ENCODE peak calls at places on chromosomes 16 and 17, in six cellular contexts. One of them, this sample, is unnamed.

GRCh38 chr16:25279491-25279890 is 21.8 kb upstream of the ZKSCAN2 start:
- DNase-seq in GM04503: no peak
- DNase-seq in PC-9: no peak
- DNase-seq in mammary epithelial cell: peak; percentile 67
- DNase-seq in T-helper 17 cell: no peak
- DNase-seq in hepatocyte: no peak
- DNase-seq in this sample: no peak

GRCh38 chr17:65362826-65363225 is 198.6 kb downstream of the AXIN2 start:
- DNase-seq in GM04503: no peak
- DNase-seq in PC-9: peak; percentile 98
- DNase-seq in mammary epithelial cell: peak; percentile 68
- DNase-seq in T-helper 17 cell: no peak
- DNase-seq in hepatocyte: no peak
- DNase-seq in this sample: no peak

GRCh38 chr17:57387575-57387974 is 131.3 kb downstream of the MSI2 start:
- DNase-seq in GM04503: no peak
- DNase-seq in PC-9: no peak
- DNase-seq in mammary epithelial cell: no peak
- DNase-seq in T-helper 17 cell: no peak
- DNase-seq in hepatocyte: no peak
- DNase-seq in this sample: no peak

GRCh38 chr16:85139888-85140339 is 27.6 kb upstream of the CIBAR2 start:
- DNase-seq in GM04503: no peak
- DNase-seq in PC-9: no peak
- DNase-seq in mammary epithelial cell: no peak
- DNase-seq in T-helper 17 cell: no peak
- DNase-seq in hepatocyte: no peak
- DNase-seq in this sample: no peak

GRCh38 chr17:74199306-74200092 is 4.0 kb upstream of the RPL38 start:
- DNase-seq in GM04503: no peak
- DNase-seq in PC-9: no peak
- DNase-seq in mammary epithelial cell: peak; percentile 20
- DNase-seq in T-helper 17 cell: peak; percentile 55
- DNase-seq in hepatocyte: peak; percentile 82
- DNase-seq in this sample: peak; percentile 74

GRCh38 chr16:25034916-25035315 is 19.7 kb upstream of the ARHGAP17 start:
- DNase-seq in GM04503: no peak
- DNase-seq in PC-9: no peak
- DNase-seq in mammary epithelial cell: no peak
- DNase-seq in T-helper 17 cell: no peak
- DNase-seq in hepatocyte: no peak
- DNase-seq in this sample: no peak

GRCh38 chr17:78933959-78934568 is 8.9 kb upstream of the TIMP2 start:
- DNase-seq in GM04503: peak; percentile 94
- DNase-seq in PC-9: peak; percentile 82
- DNase-seq in mammary epithelial cell: peak; percentile 90
- DNase-seq in T-helper 17 cell: no peak
- DNase-seq in hepatocyte: peak; percentile 93
- DNase-seq in this sample: peak; percentile 42

GRCh38 chr17:47620503-47621245 is 29.0 kb upstream of the KPNB1 start:
- DNase-seq in GM04503: no peak
- DNase-seq in PC-9: peak; percentile 91
- DNase-seq in mammary epithelial cell: peak; percentile 51
- DNase-seq in T-helper 17 cell: no peak
- DNase-seq in hepatocyte: no peak
- DNase-seq in this sample: no peak

GRCh38 chr16:52680993-52681392 is 134.1 kb upstream of the TOX3 start:
- DNase-seq in GM04503: no peak
- DNase-seq in PC-9: no peak
- DNase-seq in mammary epithelial cell: no peak
- DNase-seq in T-helper 17 cell: no peak
- DNase-seq in hepatocyte: no peak
- DNase-seq in this sample: no peak

GRCh38 chr16:13702614-13703013 is 217.3 kb upstream of the ERCC4 start:
- DNase-seq in GM04503: no peak
- DNase-seq in PC-9: no peak
- DNase-seq in mammary epithelial cell: no peak
- DNase-seq in T-helper 17 cell: no peak
- DNase-seq in hepatocyte: no peak
- DNase-seq in this sample: no peak

GRCh38 chr17:29565643-29566472 is 979 bp downstream of the ABHD15 start:
- DNase-seq in GM04503: no peak
- DNase-seq in PC-9: peak; percentile 52
- DNase-seq in mammary epithelial cell: no peak
- DNase-seq in T-helper 17 cell: peak; percentile 44
- DNase-seq in hepatocyte: peak; percentile 58
- DNase-seq in this sample: no peak

GRCh38 chr16:47581114-47581513 is 120.0 kb downstream of the PHKB start:
- DNase-seq in GM04503: no peak
- DNase-seq in PC-9: no peak
- DNase-seq in mammary epithelial cell: no peak
- DNase-seq in T-helper 17 cell: no peak
- DNase-seq in hepatocyte: no peak
- DNase-seq in this sample: no peak

GRCh38 chr17:43766413-43767052 is 7.9 kb upstream of the SOST start:
- DNase-seq in GM04503: no peak
- DNase-seq in PC-9: no peak
- DNase-seq in mammary epithelial cell: no peak
- DNase-seq in T-helper 17 cell: peak; percentile 34
- DNase-seq in hepatocyte: peak; percentile 58
- DNase-seq in this sample: no peak

GRCh38 chr16:57091990-57092785 is at the start of gene CPNE2:
- DNase-seq in GM04503: no peak
- DNase-seq in PC-9: no peak
- DNase-seq in mammary epithelial cell: no peak
- DNase-seq in T-helper 17 cell: no peak
- DNase-seq in hepatocyte: peak; percentile 83
- DNase-seq in this sample: peak; percentile 47

GRCh38 chr17:43839670-43840101 is 6.7 kb upstream of the MPP3 start:
- DNase-seq in GM04503: no peak
- DNase-seq in PC-9: peak; percentile 90
- DNase-seq in mammary epithelial cell: peak; percentile 57
- DNase-seq in T-helper 17 cell: no peak
- DNase-seq in hepatocyte: no peak
- DNase-seq in this sample: no peak

GRCh38 chr17:65609749-65610148 is 48.3 kb upstream of the AXIN2 start:
- DNase-seq in GM04503: no peak
- DNase-seq in PC-9: no peak
- DNase-seq in mammary epithelial cell: no peak
- DNase-seq in T-helper 17 cell: no peak
- DNase-seq in hepatocyte: no peak
- DNase-seq in this sample: no peak

GRCh38 chr16:82675300-82675699 is 48.5 kb downstream of the CDH13 start:
- DNase-seq in GM04503: no peak
- DNase-seq in PC-9: no peak
- DNase-seq in mammary epithelial cell: no peak
- DNase-seq in T-helper 17 cell: no peak
- DNase-seq in hepatocyte: no peak
- DNase-seq in this sample: no peak

GRCh38 chr17:68775338-68775737 is 174.2 kb upstream of the FAM20A start:
- DNase-seq in GM04503: peak; percentile 28
- DNase-seq in PC-9: no peak
- DNase-seq in mammary epithelial cell: no peak
- DNase-seq in T-helper 17 cell: no peak
- DNase-seq in hepatocyte: no peak
- DNase-seq in this sample: no peak

GRCh38 chr17:28717578-28718316 is at the start of gene RAB34:
- DNase-seq in GM04503: no peak
- DNase-seq in PC-9: peak; percentile 74
- DNase-seq in mammary epithelial cell: peak; percentile 73
- DNase-seq in T-helper 17 cell: no peak
- DNase-seq in hepatocyte: peak; percentile 94
- DNase-seq in this sample: peak; percentile 87

GRCh38 chr17:62882878-62883277 is 74.8 kb upstream of the MARCHF10 start:
- DNase-seq in GM04503: no peak
- DNase-seq in PC-9: no peak
- DNase-seq in mammary epithelial cell: no peak
- DNase-seq in T-helper 17 cell: no peak
- DNase-seq in hepatocyte: no peak
- DNase-seq in this sample: no peak

GRCh38 chr17:17797119-17797809 is 39.5 kb downstream of the SREBF1 start:
- DNase-seq in GM04503: no peak
- DNase-seq in PC-9: no peak
- DNase-seq in mammary epithelial cell: no peak
- DNase-seq in T-helper 17 cell: no peak
- DNase-seq in hepatocyte: no peak
- DNase-seq in this sample: no peak

GRCh38 chr17:75138519-75138918 is 7.0 kb upstream of the NT5C start:
- DNase-seq in GM04503: no peak
- DNase-seq in PC-9: no peak
- DNase-seq in mammary epithelial cell: no peak
- DNase-seq in T-helper 17 cell: no peak
- DNase-seq in hepatocyte: no peak
- DNase-seq in this sample: no peak

GRCh38 chr16:87956771-87957279 is 5.6 kb downstream of the BANP start:
- DNase-seq in GM04503: no peak
- DNase-seq in PC-9: peak; percentile 34
- DNase-seq in mammary epithelial cell: no peak
- DNase-seq in T-helper 17 cell: no peak
- DNase-seq in hepatocyte: peak; percentile 42
- DNase-seq in this sample: no peak

GRCh38 chr17:1710807-1711553 is 803 bp upstream of the TLCD2 start:
- DNase-seq in GM04503: no peak
- DNase-seq in PC-9: no peak
- DNase-seq in mammary epithelial cell: no peak
- DNase-seq in T-helper 17 cell: no peak
- DNase-seq in hepatocyte: peak; percentile 32
- DNase-seq in this sample: no peak

GRCh38 chr17:29617125-29617480 is 5.6 kb downstream of the CORO6 start:
- DNase-seq in GM04503: no peak
- DNase-seq in PC-9: no peak
- DNase-seq in mammary epithelial cell: no peak
- DNase-seq in T-helper 17 cell: peak; percentile 87
- DNase-seq in hepatocyte: peak; percentile 68
- DNase-seq in this sample: peak; percentile 57

GRCh38 chr16:85882181-85882810 is 16.7 kb upstream of the IRF8 start:
- DNase-seq in GM04503: no peak
- DNase-seq in PC-9: no peak
- DNase-seq in mammary epithelial cell: no peak
- DNase-seq in T-helper 17 cell: no peak
- DNase-seq in hepatocyte: no peak
- DNase-seq in this sample: no peak

GRCh38 chr17:52673791-52674190 is 515.3 kb upstream of the CA10 start:
- DNase-seq in GM04503: no peak
- DNase-seq in PC-9: peak; percentile 70
- DNase-seq in mammary epithelial cell: no peak
- DNase-seq in T-helper 17 cell: no peak
- DNase-seq in hepatocyte: no peak
- DNase-seq in this sample: no peak